ENCODE peak calls at places on chromosome 19, in nine cellular contexts. Q, N, Z, P, Y, H, K, E and U are unnamed samples.

GRCh38 chr19:3737487-3738205 is 23.8 kb downstream of the APBA3 start:
- DNase-seq in Q (no peak), N (no peak), Z (no peak), P (no peak), Y (no peak), H (no peak), K (no peak), E (no peak), U (no peak)

GRCh38 chr19:17061691-17062090 is 13.6 kb downstream of the HAUS8 start:
- DNase-seq in Q (no peak), N (no peak), Z (no peak), P (no peak), Y (no peak), H (no peak), K (no peak), E (no peak), U (no peak)

GRCh38 chr19:9586764-9587163 is 2.5 kb upstream of the ZNF121 start:
- DNase-seq in Q (peak; percentile 75), N (peak; percentile 28), Z (peak; percentile 35), P (peak; percentile 62), Y (peak; percentile 80), H (peak; percentile 68), K (peak; percentile 37), E (peak; percentile 73), U (peak; percentile 54)

GRCh38 chr19:3508771-3509535 is 2.8 kb downstream of the FZR1 start:
- DNase-seq in Q (no peak), N (no peak), Z (no peak), P (no peak), Y (no peak), H (peak; percentile 30), K (no peak), E (no peak), U (peak; percentile 6)

GRCh38 chr19:10780368-10780767 is 55.6 kb downstream of the TMED1 start:
- DNase-seq in Q (no peak), N (no peak), Z (peak; percentile 19), P (no peak), Y (no peak), H (peak; percentile 54), K (no peak), E (peak; percentile 40), U (peak; percentile 90)

GRCh38 chr19:2561895-2562294 is 86.0 kb downstream of the GADD45B start:
- DNase-seq in Q (no peak), N (peak; percentile 8), Z (no peak), P (peak; percentile 58), Y (no peak), H (no peak), K (no peak), E (no peak), U (no peak)

GRCh38 chr19:57241181-57241580 is 749 bp downstream of the ZNF805 start:
- DNase-seq in Q (peak; percentile 37), N (no peak), Z (no peak), P (no peak), Y (peak; percentile 17), H (peak; percentile 37), K (no peak), E (no peak), U (peak; percentile 15)

GRCh38 chr19:33208371-33208770 is 14.2 kb downstream of the LRP3 start:
- DNase-seq in Q (no peak), N (no peak), Z (no peak), P (no peak), Y (no peak), H (no peak), K (no peak), E (no peak), U (no peak)

GRCh38 chr19:46841458-46842083 is 9.1 kb downstream of the AP2S1 start:
- DNase-seq in Q (peak; percentile 22), N (peak; percentile 77), Z (no peak), P (no peak), Y (no peak), H (peak; percentile 52), K (peak; percentile 73), E (no peak), U (peak; percentile 64)

GRCh38 chr19:18097993-18098890 is 664 bp downstream of the MAST3 start:
- DNase-seq in Q (no peak), N (no peak), Z (no peak), P (no peak), Y (no peak), H (no peak), K (no peak), E (no peak), U (no peak)

GRCh38 chr19:49335784-49336481 is 727 bp downstream of the CD37 start:
- DNase-seq in Q (no peak), N (no peak), Z (no peak), P (no peak), Y (no peak), H (no peak), K (no peak), E (no peak), U (no peak)

GRCh38 chr19:45766919-45767346 is 2.1 kb downstream of the SIX5 start:
- DNase-seq in Q (peak; percentile 27), N (no peak), Z (no peak), P (no peak), Y (no peak), H (peak; percentile 16), K (peak; percentile 55), E (no peak), U (no peak)

GRCh38 chr19:33285441-33285927 is 16.9 kb downstream of the CEBPA start:
- DNase-seq in Q (no peak), N (no peak), Z (no peak), P (no peak), Y (no peak), H (no peak), K (no peak), E (no peak), U (no peak)

GRCh38 chr19:44890366-44891015 is 563 bp upstream of the TOMM40 start:
- DNase-seq in Q (no peak), N (no peak), Z (peak; percentile 98), P (peak; percentile 100), Y (peak; percentile 98), H (peak; percentile 100), K (peak; percentile 100), E (no peak), U (peak; percentile 99)

GRCh38 chr19:943551-944170 is 17.8 kb downstream of the ARID3A start:
- DNase-seq in Q (no peak), N (no peak), Z (no peak), P (no peak), Y (no peak), H (no peak), K (no peak), E (no peak), U (no peak)

GRCh38 chr19:944663-945241 is 18.9 kb downstream of the ARID3A start:
- DNase-seq in Q (no peak), N (no peak), Z (no peak), P (no peak), Y (no peak), H (no peak), K (no peak), E (no peak), U (no peak)

GRCh38 chr19:942133-942645 is 16.4 kb downstream of the ARID3A start:
- DNase-seq in Q (no peak), N (no peak), Z (no peak), P (no peak), Y (no peak), H (no peak), K (no peak), E (no peak), U (no peak)

GRCh38 chr19:945401-946252 is 19.8 kb downstream of the ARID3A start:
- DNase-seq in Q (no peak), N (no peak), Z (no peak), P (no peak), Y (no peak), H (no peak), K (no peak), E (no peak), U (no peak)

DNA sequence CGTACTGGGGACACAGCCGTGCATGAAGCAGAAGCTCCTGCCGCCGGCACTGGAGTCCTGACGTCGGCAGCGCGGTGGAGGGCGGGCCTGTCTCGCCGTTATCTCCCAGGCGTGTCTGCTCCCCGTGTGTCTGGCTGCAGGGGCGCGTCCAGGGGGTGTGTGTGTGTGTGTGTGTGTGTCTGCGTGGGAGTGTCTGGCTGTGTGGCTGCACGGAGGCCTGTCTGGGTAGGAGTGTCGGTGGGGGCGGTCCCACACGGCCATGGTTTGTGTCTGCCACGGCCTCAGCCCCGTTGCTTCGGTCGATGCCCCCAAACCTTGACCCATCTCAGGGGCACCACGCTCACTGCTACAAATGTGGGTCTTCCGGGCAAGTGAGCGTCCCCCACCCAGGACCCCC is 18.3 kb downstream of the ARID3A start:
- DNase-seq in Q (no peak), N (no peak), Z (no peak), P (no peak), Y (peak; percentile 85), H (no peak), K (no peak), E (no peak), U (no peak)
- H3K4me3 ChIP-seq in Q (no peak overlapping the region), N (no peak overlapping the region), Z (no peak overlapping the region), P (no peak overlapping the region), Y (no peak overlapping the region), H (no peak overlapping the region), K (no peak overlapping the region), E (no peak overlapping the region), U (no peak overlapping the region)

GRCh38 chr19:35248310-35249145 is at the start of gene LSR:
- DNase-seq in Q (peak; percentile 96), N (no peak), Z (peak; percentile 44), P (peak; percentile 67), Y (peak; percentile 95), H (no peak), K (no peak), E (peak; percentile 96), U (no peak)
- H3K27ac ChIP-seq in Q (peak within 1 kb of the TSS; percentile 99), N (peak within 1 kb of the TSS; percentile 69), Z (peak within 1 kb of the TSS; percentile 96), P (peak within 1 kb of the TSS; percentile 63), Y (peak within 1 kb of the TSS; percentile 100), H (no peak within 1 kb of the TSS), K (peak within 1 kb of the TSS; percentile 74), E (peak within 1 kb of the TSS; percentile 99), U (no peak within 1 kb of the TSS)

GRCh38 chr19:1503089-1503924 is 9.5 kb downstream of the ADAMTSL5 start:
- DNase-seq in Q (peak; percentile 64), N (no peak), Z (no peak), P (no peak), Y (peak; percentile 81), H (peak; percentile 32), K (peak; percentile 64), E (peak; percentile 65), U (peak; percentile 14)
- H3K4me3 ChIP-seq in Q (no peak overlapping the region), N (peak overlapping the region; percentile 43), Z (no peak overlapping the region), P (no peak overlapping the region), Y (no peak overlapping the region), H (no peak overlapping the region), K (no peak overlapping the region), E (no peak overlapping the region), U (no peak overlapping the region)

GRCh38 chr19:41456342-41456918 is 13.5 kb downstream of the ERICH4 start:
- DNase-seq in Q (no peak), N (no peak), Z (no peak), P (no peak), Y (no peak), H (peak; percentile 56), K (no peak), E (no peak), U (peak; percentile 24)
- H3K27ac ChIP-seq in Q (no peak overlapping the region), N (peak overlapping the region; percentile 78), Z (no peak overlapping the region), P (peak overlapping the region; percentile 48), Y (no peak overlapping the region), H (no peak overlapping the region), K (peak overlapping the region; percentile 47), E (peak overlapping the region; percentile 44), U (no peak overlapping the region)

GRCh38 chr19:40300668-40301067 is 15.5 kb upstream of the AKT2 start:
- DNase-seq in Q (no peak), N (no peak), Z (no peak), P (no peak), Y (no peak), H (no peak), K (no peak), E (no peak), U (no peak)
- H3K4me3 ChIP-seq in Q (no peak overlapping the region), N (no peak overlapping the region), Z (no peak overlapping the region), P (no peak overlapping the region), Y (no peak overlapping the region), H (no peak overlapping the region), K (no peak overlapping the region), E (no peak overlapping the region), U (no peak overlapping the region)